ENCODE peak calls at places on chromosome 19, in eight cellular contexts. One of them, this sample, is unnamed.

GRCh38 chr19:35032356-35032865 is 2.1 kb downstream of the SCN1B start:
- DNase-seq in T-helper 22 cell: no peak
- DNase-seq in substantia nigra: no peak
- DNase-seq in AG09319: no peak
- DNase-seq in endothelial cell: no peak
- DNase-seq in KBM-7: no peak
- DNase-seq in NCI-H187: no peak
- DNase-seq in NCI-H2081: no peak
- DNase-seq in this sample: no peak

GRCh38 chr19:49912965-49913685 is 15.9 kb upstream of the ATF5 start:
- DNase-seq in T-helper 22 cell: no peak
- DNase-seq in substantia nigra: no peak
- DNase-seq in AG09319: no peak
- DNase-seq in endothelial cell: no peak
- DNase-seq in KBM-7: no peak
- DNase-seq in NCI-H187: no peak
- DNase-seq in NCI-H2081: no peak
- DNase-seq in this sample: no peak

GRCh38 chr19:16702123-16702522 is 17.5 kb upstream of the NWD1 start:
- DNase-seq in T-helper 22 cell: no peak
- DNase-seq in substantia nigra: no peak
- DNase-seq in AG09319: peak
- DNase-seq in endothelial cell: no peak
- DNase-seq in KBM-7: peak
- DNase-seq in NCI-H187: no peak
- DNase-seq in NCI-H2081: no peak
- DNase-seq in this sample: no peak

GRCh38 chr19:50794778-50795664 is 4.8 kb downstream of the ACP4 start:
- DNase-seq in T-helper 22 cell: no peak
- DNase-seq in substantia nigra: no peak
- DNase-seq in AG09319: no peak
- DNase-seq in endothelial cell: no peak
- DNase-seq in KBM-7: peak
- DNase-seq in NCI-H187: no peak
- DNase-seq in NCI-H2081: peak
- DNase-seq in this sample: no peak

GRCh38 chr19:43502419-43502976 is 2.0 kb downstream of the PHLDB3 start:
- DNase-seq in T-helper 22 cell: no peak
- DNase-seq in substantia nigra: no peak
- DNase-seq in AG09319: no peak
- DNase-seq in endothelial cell: no peak
- DNase-seq in KBM-7: no peak
- DNase-seq in NCI-H187: no peak
- DNase-seq in NCI-H2081: no peak
- DNase-seq in this sample: no peak

GRCh38 chr19:39471756-39472536 is 8.7 kb upstream of the TIMM50 start:
- DNase-seq in T-helper 22 cell: no peak
- DNase-seq in substantia nigra: no peak
- DNase-seq in AG09319: no peak
- DNase-seq in endothelial cell: no peak
- DNase-seq in KBM-7: no peak
- DNase-seq in NCI-H187: no peak
- DNase-seq in NCI-H2081: no peak
- DNase-seq in this sample: no peak

GRCh38 chr19:3969435-3970312 is 1.2 kb downstream of the DAPK3 start:
- DNase-seq in T-helper 22 cell: no peak
- DNase-seq in substantia nigra: no peak
- DNase-seq in AG09319: no peak
- DNase-seq in endothelial cell: peak
- DNase-seq in KBM-7: no peak
- DNase-seq in NCI-H187: no peak
- DNase-seq in NCI-H2081: no peak
- DNase-seq in this sample: no peak

GRCh38 chr19:53646144-53646543 is 14.3 kb downstream of the DPRX start:
- DNase-seq in T-helper 22 cell: no peak
- DNase-seq in substantia nigra: no peak
- DNase-seq in AG09319: no peak
- DNase-seq in endothelial cell: no peak
- DNase-seq in KBM-7: no peak
- DNase-seq in NCI-H187: no peak
- DNase-seq in NCI-H2081: no peak
- DNase-seq in this sample: no peak

GRCh38 chr19:40262422-40262821 is 22.7 kb downstream of the AKT2 start:
- DNase-seq in T-helper 22 cell: no peak
- DNase-seq in substantia nigra: no peak
- DNase-seq in AG09319: no peak
- DNase-seq in endothelial cell: no peak
- DNase-seq in KBM-7: no peak
- DNase-seq in NCI-H187: peak
- DNase-seq in NCI-H2081: no peak
- DNase-seq in this sample: no peak

GRCh38 chr19:18009412-18010066 is 1.6 kb downstream of the ARRDC2 start:
- DNase-seq in T-helper 22 cell: no peak
- DNase-seq in substantia nigra: no peak
- DNase-seq in AG09319: no peak
- DNase-seq in endothelial cell: no peak
- DNase-seq in KBM-7: no peak
- DNase-seq in NCI-H187: no peak
- DNase-seq in NCI-H2081: no peak
- DNase-seq in this sample: no peak

GRCh38 chr19:8517551-8518442 is 3.8 kb upstream of the ZNF414 start:
- DNase-seq in T-helper 22 cell: peak
- DNase-seq in substantia nigra: no peak
- DNase-seq in AG09319: peak
- DNase-seq in endothelial cell: no peak
- DNase-seq in KBM-7: peak
- DNase-seq in NCI-H187: no peak
- DNase-seq in NCI-H2081: no peak
- DNase-seq in this sample: no peak

GRCh38 chr19:2042485-2043268 is 8.4 kb downstream of the MKNK2 start:
- DNase-seq in T-helper 22 cell: no peak
- DNase-seq in substantia nigra: no peak
- DNase-seq in AG09319: no peak
- DNase-seq in endothelial cell: no peak
- DNase-seq in KBM-7: no peak
- DNase-seq in NCI-H187: no peak
- DNase-seq in NCI-H2081: no peak
- DNase-seq in this sample: no peak

GRCh38 chr19:10424011-10424637 is 3.8 kb downstream of the PDE4A start:
- DNase-seq in T-helper 22 cell: peak
- DNase-seq in substantia nigra: no peak
- DNase-seq in AG09319: no peak
- DNase-seq in endothelial cell: peak
- DNase-seq in KBM-7: peak
- DNase-seq in NCI-H187: no peak
- DNase-seq in NCI-H2081: peak
- DNase-seq in this sample: peak

GRCh38 chr19:13063461-13064091 is 39.1 kb downstream of the LYL1 start:
- DNase-seq in T-helper 22 cell: no peak
- DNase-seq in substantia nigra: no peak
- DNase-seq in AG09319: no peak
- DNase-seq in endothelial cell: no peak
- DNase-seq in KBM-7: no peak
- DNase-seq in NCI-H187: no peak
- DNase-seq in NCI-H2081: no peak
- DNase-seq in this sample: no peak

GRCh38 chr19:10760268-10760944 is 42.5 kb downstream of the DNM2 start:
- DNase-seq in T-helper 22 cell: peak
- DNase-seq in substantia nigra: no peak
- DNase-seq in AG09319: no peak
- DNase-seq in endothelial cell: no peak
- DNase-seq in KBM-7: peak
- DNase-seq in NCI-H187: no peak
- DNase-seq in NCI-H2081: no peak
- DNase-seq in this sample: no peak

GRCh38 chr19:19110410-19111137 is 27.7 kb downstream of the TMEM161A start:
- DNase-seq in T-helper 22 cell: no peak
- DNase-seq in substantia nigra: no peak
- DNase-seq in AG09319: no peak
- DNase-seq in endothelial cell: peak
- DNase-seq in KBM-7: no peak
- DNase-seq in NCI-H187: no peak
- DNase-seq in NCI-H2081: no peak
- DNase-seq in this sample: no peak

GRCh38 chr19:54670576-54671347 is 8.0 kb downstream of the LILRB4 start:
- DNase-seq in T-helper 22 cell: no peak
- DNase-seq in substantia nigra: no peak
- DNase-seq in AG09319: no peak
- DNase-seq in endothelial cell: no peak
- DNase-seq in KBM-7: no peak
- DNase-seq in NCI-H187: no peak
- DNase-seq in NCI-H2081: no peak
- DNase-seq in this sample: no peak

GRCh38 chr19:3873151-3873550 is 4.3 kb upstream of the ZFR2 start:
- DNase-seq in T-helper 22 cell: no peak
- DNase-seq in substantia nigra: no peak
- DNase-seq in AG09319: no peak
- DNase-seq in endothelial cell: no peak
- DNase-seq in KBM-7: no peak
- DNase-seq in NCI-H187: no peak
- DNase-seq in NCI-H2081: no peak
- DNase-seq in this sample: no peak

GRCh38 chr19:11203194-11204075 is 6.1 kb upstream of the KANK2 start:
- DNase-seq in T-helper 22 cell: no peak
- DNase-seq in substantia nigra: no peak
- DNase-seq in AG09319: peak
- DNase-seq in endothelial cell: peak
- DNase-seq in KBM-7: no peak
- DNase-seq in NCI-H187: no peak
- DNase-seq in NCI-H2081: peak
- DNase-seq in this sample: peak

GRCh38 chr19:18208098-18208951 is 4.5 kb upstream of the RAB3A start:
- DNase-seq in T-helper 22 cell: no peak
- DNase-seq in substantia nigra: no peak
- DNase-seq in AG09319: peak
- DNase-seq in endothelial cell: peak
- DNase-seq in KBM-7: peak
- DNase-seq in NCI-H187: no peak
- DNase-seq in NCI-H2081: no peak
- DNase-seq in this sample: no peak

GRCh38 chr19:1122972-1123363 is 19.2 kb downstream of the GPX4 start:
- DNase-seq in T-helper 22 cell: no peak
- DNase-seq in substantia nigra: no peak
- DNase-seq in AG09319: peak
- DNase-seq in endothelial cell: peak
- DNase-seq in KBM-7: peak
- DNase-seq in NCI-H187: no peak
- DNase-seq in NCI-H2081: no peak
- DNase-seq in this sample: no peak

GRCh38 chr19:5932593-5933262 is 18.7 kb downstream of the CAPS start:
- DNase-seq in T-helper 22 cell: no peak
- DNase-seq in substantia nigra: no peak
- DNase-seq in AG09319: no peak
- DNase-seq in endothelial cell: no peak
- DNase-seq in KBM-7: no peak
- DNase-seq in NCI-H187: no peak
- DNase-seq in NCI-H2081: no peak
- DNase-seq in this sample: no peak

GRCh38 chr19:27974082-27974513 is 1238.9 kb downstream of the UQCRFS1 start:
- DNase-seq in T-helper 22 cell: no peak
- DNase-seq in substantia nigra: no peak
- DNase-seq in AG09319: no peak
- DNase-seq in endothelial cell: peak
- DNase-seq in KBM-7: peak
- DNase-seq in NCI-H187: peak
- DNase-seq in NCI-H2081: no peak
- DNase-seq in this sample: peak

GRCh38 chr19:5572556-5573286 is 5.0 kb upstream of the TINCR start:
- DNase-seq in T-helper 22 cell: no peak
- DNase-seq in substantia nigra: no peak
- DNase-seq in AG09319: no peak
- DNase-seq in endothelial cell: no peak
- DNase-seq in KBM-7: no peak
- DNase-seq in NCI-H187: no peak
- DNase-seq in NCI-H2081: no peak
- DNase-seq in this sample: no peak

GRCh38 chr19:391199-391557 is 17.8 kb downstream of the C2CD4C start:
- DNase-seq in T-helper 22 cell: no peak
- DNase-seq in substantia nigra: no peak
- DNase-seq in AG09319: no peak
- DNase-seq in endothelial cell: no peak
- DNase-seq in KBM-7: no peak
- DNase-seq in NCI-H187: no peak
- DNase-seq in NCI-H2081: no peak
- DNase-seq in this sample: no peak

GRCh38 chr19:31448221-31448657 is 99.0 kb upstream of the TSHZ3 start:
- DNase-seq in T-helper 22 cell: no peak
- DNase-seq in substantia nigra: no peak
- DNase-seq in AG09319: peak
- DNase-seq in endothelial cell: no peak
- DNase-seq in KBM-7: no peak
- DNase-seq in NCI-H187: no peak
- DNase-seq in NCI-H2081: no peak
- DNase-seq in this sample: no peak

GRCh38 chr19:9523885-9524474 is 14.5 kb downstream of the ZNF426 start:
- DNase-seq in T-helper 22 cell: no peak
- DNase-seq in substantia nigra: no peak
- DNase-seq in AG09319: no peak
- DNase-seq in endothelial cell: no peak
- DNase-seq in KBM-7: no peak
- DNase-seq in NCI-H187: no peak
- DNase-seq in NCI-H2081: no peak
- DNase-seq in this sample: no peak

GRCh38 chr19:39131255-39131755 is 5.7 kb downstream of the PAK4 start:
- DNase-seq in T-helper 22 cell: no peak
- DNase-seq in substantia nigra: no peak
- DNase-seq in AG09319: no peak
- DNase-seq in endothelial cell: no peak
- DNase-seq in KBM-7: no peak
- DNase-seq in NCI-H187: no peak
- DNase-seq in NCI-H2081: no peak
- DNase-seq in this sample: no peak

GRCh38 chr19:632228-633067 is 889 bp downstream of the POLRMT start:
- DNase-seq in T-helper 22 cell: no peak
- DNase-seq in substantia nigra: no peak
- DNase-seq in AG09319: no peak
- DNase-seq in endothelial cell: peak
- DNase-seq in KBM-7: peak
- DNase-seq in NCI-H187: no peak
- DNase-seq in NCI-H2081: peak
- DNase-seq in this sample: no peak

GRCh38 chr19:55340784-55341147 is 1.1 kb downstream of the KMT5C start:
- DNase-seq in T-helper 22 cell: no peak
- DNase-seq in substantia nigra: no peak
- DNase-seq in AG09319: no peak
- DNase-seq in endothelial cell: peak
- DNase-seq in KBM-7: peak
- DNase-seq in NCI-H187: no peak
- DNase-seq in NCI-H2081: peak
- DNase-seq in this sample: peak

GRCh38 chr19:46049597-46049996 is 8.8 kb upstream of the IGFL4 start:
- DNase-seq in T-helper 22 cell: no peak
- DNase-seq in substantia nigra: no peak
- DNase-seq in AG09319: no peak
- DNase-seq in endothelial cell: no peak
- DNase-seq in KBM-7: peak
- DNase-seq in NCI-H187: peak
- DNase-seq in NCI-H2081: no peak
- DNase-seq in this sample: no peak

GRCh38 chr19:41904118-41904870 is 21.3 kb downstream of the ARHGEF1 start:
- DNase-seq in T-helper 22 cell: no peak
- DNase-seq in substantia nigra: no peak
- DNase-seq in AG09319: no peak
- DNase-seq in endothelial cell: no peak
- DNase-seq in KBM-7: no peak
- DNase-seq in NCI-H187: peak
- DNase-seq in NCI-H2081: peak
- DNase-seq in this sample: no peak

GRCh38 chr19:4609878-4610511 is 29.3 kb upstream of the TNFAIP8L1 start:
- DNase-seq in T-helper 22 cell: no peak
- DNase-seq in substantia nigra: no peak
- DNase-seq in AG09319: no peak
- DNase-seq in endothelial cell: no peak
- DNase-seq in KBM-7: peak
- DNase-seq in NCI-H187: no peak
- DNase-seq in NCI-H2081: no peak
- DNase-seq in this sample: no peak

GRCh38 chr19:40705362-40705651 is 11.4 kb downstream of the COQ8B start:
- DNase-seq in T-helper 22 cell: no peak
- DNase-seq in substantia nigra: no peak
- DNase-seq in AG09319: no peak
- DNase-seq in endothelial cell: no peak
- DNase-seq in KBM-7: no peak
- DNase-seq in NCI-H187: no peak
- DNase-seq in NCI-H2081: no peak
- DNase-seq in this sample: no peak

This sample was measured in nucleus accumbens.